ENCODE peak calls at places on chromosomes 5 and 9, in six cellular contexts. One of them, this sample, is unnamed. For H3K4me1, the result is how much of the 10 kb centered on the place peaks cover.

GRCh38 chr9:91273853-91274552 is 87.7 kb downstream of the AUH start:
- DNase-seq in lower lobe of right lung: no peak
- DNase-seq in cardiac muscle cell: peak
- DNase-seq in OCI-LY7: peak
- DNase-seq in endodermal cell: no peak
- DNase-seq in SJSA1: no peak
- DNase-seq in this sample: no peak

GRCh38 chr5:149210229-149210628 is 61.4 kb upstream of the AFAP1L1 start:
- DNase-seq in lower lobe of right lung: no peak
- DNase-seq in cardiac muscle cell: peak
- DNase-seq in OCI-LY7: no peak
- DNase-seq in endodermal cell: no peak
- DNase-seq in SJSA1: peak
- DNase-seq in this sample: no peak

GRCh38 chr5:13660072-13660471 is 284.4 kb downstream of the DNAH5 start:
- DNase-seq in lower lobe of right lung: no peak
- DNase-seq in cardiac muscle cell: no peak
- DNase-seq in OCI-LY7: no peak
- DNase-seq in endodermal cell: no peak
- DNase-seq in SJSA1: no peak
- DNase-seq in this sample: no peak

GRCh38 chr9:93255994-93256877 is 72.3 kb downstream of the WNK2 start:
- DNase-seq in lower lobe of right lung: peak
- DNase-seq in cardiac muscle cell: no peak
- DNase-seq in OCI-LY7: no peak
- DNase-seq in endodermal cell: peak
- DNase-seq in SJSA1: no peak
- DNase-seq in this sample: no peak

GRCh38 chr9:6931913-6932312 is 174.1 kb downstream of the KDM4C start:
- DNase-seq in lower lobe of right lung: no peak
- DNase-seq in cardiac muscle cell: peak
- DNase-seq in OCI-LY7: no peak
- DNase-seq in endodermal cell: no peak
- DNase-seq in SJSA1: no peak
- DNase-seq in this sample: no peak

GRCh38 chr9:132802121-132802795 is 75.8 kb downstream of the AK8 start:
- DNase-seq in lower lobe of right lung: no peak
- DNase-seq in cardiac muscle cell: no peak
- DNase-seq in OCI-LY7: no peak
- DNase-seq in endodermal cell: peak
- DNase-seq in SJSA1: no peak
- DNase-seq in this sample: no peak

GRCh38 chr9:31119882-31120481 is 1264.5 kb upstream of the ACO1 start:
- DNase-seq in lower lobe of right lung: no peak
- DNase-seq in cardiac muscle cell: peak
- DNase-seq in OCI-LY7: peak
- DNase-seq in endodermal cell: peak
- DNase-seq in SJSA1: no peak
- DNase-seq in this sample: peak

GRCh38 chr5:16897800-16898199 is 38.3 kb downstream of the MYO10 start:
- DNase-seq in lower lobe of right lung: no peak
- DNase-seq in cardiac muscle cell: no peak
- DNase-seq in OCI-LY7: no peak
- DNase-seq in endodermal cell: peak
- DNase-seq in SJSA1: no peak
- DNase-seq in this sample: no peak

GRCh38 chr5:170597109-170597741 is 93.4 kb downstream of the KCNIP1 start:
- DNase-seq in lower lobe of right lung: no peak
- DNase-seq in cardiac muscle cell: peak
- DNase-seq in OCI-LY7: no peak
- DNase-seq in endodermal cell: no peak
- DNase-seq in SJSA1: peak
- DNase-seq in this sample: no peak

GRCh38 chr5:82425591-82425990 is 147.4 kb upstream of the RPS23 start:
- DNase-seq in lower lobe of right lung: no peak
- DNase-seq in cardiac muscle cell: no peak
- DNase-seq in OCI-LY7: no peak
- DNase-seq in endodermal cell: no peak
- DNase-seq in SJSA1: no peak
- DNase-seq in this sample: no peak

GRCh38 chr5:156191547-156191946 is 135.4 kb upstream of the SGCD start:
- DNase-seq in lower lobe of right lung: no peak
- DNase-seq in cardiac muscle cell: no peak
- DNase-seq in OCI-LY7: no peak
- DNase-seq in endodermal cell: peak
- DNase-seq in SJSA1: no peak
- DNase-seq in this sample: no peak

GRCh38 chr5:80998590-80998979 is 38.4 kb downstream of the RASGRF2 start:
- DNase-seq in lower lobe of right lung: no peak
- DNase-seq in cardiac muscle cell: peak
- DNase-seq in OCI-LY7: no peak
- DNase-seq in endodermal cell: no peak
- DNase-seq in SJSA1: no peak
- DNase-seq in this sample: no peak

GRCh38 chr9:69936427-69936826 is 107.2 kb upstream of the MAMDC2 start:
- DNase-seq in lower lobe of right lung: no peak
- DNase-seq in cardiac muscle cell: peak
- DNase-seq in OCI-LY7: no peak
- DNase-seq in endodermal cell: no peak
- DNase-seq in SJSA1: no peak
- DNase-seq in this sample: no peak

GRCh38 chr5:177538876-177539275 is 15.5 kb downstream of the FAM193B start:
- DNase-seq in lower lobe of right lung: no peak
- DNase-seq in cardiac muscle cell: no peak
- DNase-seq in OCI-LY7: no peak
- DNase-seq in endodermal cell: no peak
- DNase-seq in SJSA1: no peak
- DNase-seq in this sample: no peak

GRCh38 chr5:75335952-75336624 is 932 bp upstream of the HMGCR start:
- DNase-seq in lower lobe of right lung: no peak
- DNase-seq in cardiac muscle cell: peak
- DNase-seq in OCI-LY7: peak
- DNase-seq in endodermal cell: no peak
- DNase-seq in SJSA1: peak
- DNase-seq in this sample: peak

GRCh38 chr9:13806731-13807130 is 507.2 kb downstream of the NFIB start:
- DNase-seq in lower lobe of right lung: no peak
- DNase-seq in cardiac muscle cell: peak
- DNase-seq in OCI-LY7: no peak
- DNase-seq in endodermal cell: no peak
- DNase-seq in SJSA1: no peak
- DNase-seq in this sample: no peak

GRCh38 chr9:127116088-127116726 is 6.2 kb downstream of the ANGPTL2 start:
- DNase-seq in lower lobe of right lung: no peak
- DNase-seq in cardiac muscle cell: no peak
- DNase-seq in OCI-LY7: no peak
- DNase-seq in endodermal cell: no peak
- DNase-seq in SJSA1: no peak
- DNase-seq in this sample: no peak

GRCh38 chr5:135135530-135136201 is 101.6 kb upstream of the PITX1 start:
- DNase-seq in lower lobe of right lung: peak
- DNase-seq in cardiac muscle cell: peak
- DNase-seq in OCI-LY7: no peak
- DNase-seq in endodermal cell: peak
- DNase-seq in SJSA1: no peak
- DNase-seq in this sample: no peak

GRCh38 chr5:13632676-13633075 is 311.8 kb downstream of the DNAH5 start:
- DNase-seq in lower lobe of right lung: no peak
- DNase-seq in cardiac muscle cell: no peak
- DNase-seq in OCI-LY7: no peak
- DNase-seq in endodermal cell: no peak
- DNase-seq in SJSA1: no peak
- DNase-seq in this sample: no peak

GRCh38 chr5:41822036-41822435 is 48.2 kb downstream of the OXCT1 start:
- DNase-seq in lower lobe of right lung: no peak
- DNase-seq in cardiac muscle cell: no peak
- DNase-seq in OCI-LY7: no peak
- DNase-seq in endodermal cell: peak
- DNase-seq in SJSA1: no peak
- DNase-seq in this sample: no peak

GRCh38 chr5:132327278-132327959 is 33.2 kb downstream of the SLC22A4 start:
- DNase-seq in lower lobe of right lung: no peak
- DNase-seq in cardiac muscle cell: peak
- DNase-seq in OCI-LY7: no peak
- DNase-seq in endodermal cell: no peak
- DNase-seq in SJSA1: no peak
- DNase-seq in this sample: no peak

GRCh38 chr9:91089405-91090131 is 272.1 kb downstream of the AUH start:
- DNase-seq in lower lobe of right lung: no peak
- DNase-seq in cardiac muscle cell: peak
- DNase-seq in OCI-LY7: peak
- DNase-seq in endodermal cell: peak
- DNase-seq in SJSA1: peak
- DNase-seq in this sample: peak

GRCh38 chr9:83067579-83067978 is 4.6 kb upstream of the RASEF start:
- DNase-seq in lower lobe of right lung: no peak
- DNase-seq in cardiac muscle cell: no peak
- DNase-seq in OCI-LY7: no peak
- DNase-seq in endodermal cell: no peak
- DNase-seq in SJSA1: no peak
- DNase-seq in this sample: no peak

GRCh38 chr9:83066771-83067170 is 3.8 kb upstream of the RASEF start:
- DNase-seq in lower lobe of right lung: no peak
- DNase-seq in cardiac muscle cell: no peak
- DNase-seq in OCI-LY7: no peak
- DNase-seq in endodermal cell: no peak
- DNase-seq in SJSA1: no peak
- DNase-seq in this sample: no peak

GRCh38 chr9:83068414-83068813 is 5.5 kb upstream of the RASEF start:
- DNase-seq in lower lobe of right lung: no peak
- DNase-seq in cardiac muscle cell: no peak
- DNase-seq in OCI-LY7: no peak
- DNase-seq in endodermal cell: no peak
- DNase-seq in SJSA1: no peak
- DNase-seq in this sample: no peak

GRCh38 chr9:83070257-83070656 is 7.3 kb upstream of the RASEF start:
- DNase-seq in lower lobe of right lung: no peak
- DNase-seq in cardiac muscle cell: no peak
- DNase-seq in OCI-LY7: no peak
- DNase-seq in endodermal cell: no peak
- DNase-seq in SJSA1: no peak
- DNase-seq in this sample: no peak

GRCh38 chr9:83069651-83070050 is 6.7 kb upstream of the RASEF start:
- DNase-seq in lower lobe of right lung: no peak
- DNase-seq in cardiac muscle cell: no peak
- DNase-seq in OCI-LY7: no peak
- DNase-seq in endodermal cell: no peak
- DNase-seq in SJSA1: no peak
- DNase-seq in this sample: no peak
- H3K4me1 ChIP-seq in lower lobe of right lung: under half
- H3K4me1 ChIP-seq in cardiac muscle cell: under half
- H3K4me1 ChIP-seq in OCI-LY7: under half
- H3K4me1 ChIP-seq in endodermal cell: under half
- H3K4me1 ChIP-seq in SJSA1: under half
- H3K4me1 ChIP-seq in this sample: under half

DNA sequence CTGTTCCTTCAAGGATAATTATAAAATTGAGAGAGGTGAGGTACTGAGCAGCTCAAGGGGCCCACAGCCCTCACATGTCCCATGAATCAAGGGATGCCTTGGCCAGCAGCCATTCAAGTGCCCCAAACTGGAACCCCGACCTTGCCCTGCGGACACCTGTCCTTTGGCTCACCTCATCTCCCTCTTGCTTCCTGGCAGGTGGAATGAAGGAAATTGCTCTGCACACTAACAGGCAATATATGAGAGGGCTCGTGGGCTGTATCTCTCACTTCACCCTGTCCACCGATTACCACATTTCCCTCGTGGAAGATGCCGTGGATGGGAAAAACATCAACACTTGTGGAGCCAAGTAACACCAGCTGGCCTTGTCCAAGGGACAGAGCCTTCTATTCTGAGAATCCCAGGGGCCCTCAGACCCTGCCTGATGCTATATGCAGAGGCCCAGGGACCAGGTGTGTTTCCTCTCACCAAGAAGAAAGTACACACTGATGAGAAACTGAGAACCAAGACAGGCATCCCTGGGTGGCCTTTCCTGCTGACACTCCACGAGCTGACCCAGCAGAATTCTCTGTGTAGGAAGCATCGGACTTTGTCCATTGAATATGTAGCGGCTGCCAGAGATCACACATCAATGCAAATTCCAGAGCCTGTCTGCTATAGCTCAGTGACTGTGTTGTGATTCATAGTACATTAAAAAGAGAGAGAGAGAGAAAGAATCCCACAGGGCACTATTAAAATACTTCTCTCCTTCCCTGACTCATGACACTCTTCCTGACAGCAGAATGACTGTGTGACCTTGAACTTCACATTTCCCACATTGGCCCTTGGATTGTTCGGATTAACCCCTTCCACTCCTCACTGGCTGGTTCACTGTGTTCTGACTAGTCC is 92.6 kb downstream of the LIFR start:
- DNase-seq in lower lobe of right lung: no peak
- DNase-seq in cardiac muscle cell: peak
- DNase-seq in OCI-LY7: no peak
- DNase-seq in endodermal cell: no peak
- DNase-seq in SJSA1: peak
- DNase-seq in this sample: no peak
- H3K4me1 ChIP-seq in lower lobe of right lung: under half
- H3K4me1 ChIP-seq in cardiac muscle cell: under half
- H3K4me1 ChIP-seq in OCI-LY7: under half
- H3K4me1 ChIP-seq in endodermal cell: under half
- H3K4me1 ChIP-seq in SJSA1: half or more
- H3K4me1 ChIP-seq in this sample: under half

GRCh38 chr5:172837640-172838039 is 3.6 kb downstream of the ERGIC1 start:
- DNase-seq in lower lobe of right lung: peak
- DNase-seq in cardiac muscle cell: no peak
- DNase-seq in OCI-LY7: peak
- DNase-seq in endodermal cell: no peak
- DNase-seq in SJSA1: no peak
- DNase-seq in this sample: peak
- H3K4me1 ChIP-seq in lower lobe of right lung: half or more
- H3K4me1 ChIP-seq in cardiac muscle cell: under half
- H3K4me1 ChIP-seq in OCI-LY7: under half
- H3K4me1 ChIP-seq in endodermal cell: under half
- H3K4me1 ChIP-seq in SJSA1: under half
- H3K4me1 ChIP-seq in this sample: half or more

GRCh38 chr5:109701252-109701651 is 11.5 kb downstream of the MAN2A1 start:
- DNase-seq in lower lobe of right lung: no peak
- DNase-seq in cardiac muscle cell: no peak
- DNase-seq in OCI-LY7: no peak
- DNase-seq in endodermal cell: no peak
- DNase-seq in SJSA1: no peak
- DNase-seq in this sample: no peak
- H3K4me1 ChIP-seq in lower lobe of right lung: under half
- H3K4me1 ChIP-seq in cardiac muscle cell: under half
- H3K4me1 ChIP-seq in OCI-LY7: under half
- H3K4me1 ChIP-seq in endodermal cell: under half
- H3K4me1 ChIP-seq in SJSA1: under half
- H3K4me1 ChIP-seq in this sample: under half

GRCh38 chr9:133946840-133947486 is 45.2 kb downstream of the VAV2 start:
- DNase-seq in lower lobe of right lung: peak
- DNase-seq in cardiac muscle cell: no peak
- DNase-seq in OCI-LY7: no peak
- DNase-seq in endodermal cell: no peak
- DNase-seq in SJSA1: no peak
- DNase-seq in this sample: no peak
- H3K4me1 ChIP-seq in lower lobe of right lung: under half
- H3K4me1 ChIP-seq in cardiac muscle cell: under half
- H3K4me1 ChIP-seq in OCI-LY7: half or more
- H3K4me1 ChIP-seq in endodermal cell: under half
- H3K4me1 ChIP-seq in SJSA1: under half
- H3K4me1 ChIP-seq in this sample: under half

GRCh38 chr9:74500584-74500924 is 3.4 kb downstream of the RORB start:
- DNase-seq in lower lobe of right lung: no peak
- DNase-seq in cardiac muscle cell: no peak
- DNase-seq in OCI-LY7: no peak
- DNase-seq in endodermal cell: peak
- DNase-seq in SJSA1: no peak
- DNase-seq in this sample: no peak
- H3K4me1 ChIP-seq in lower lobe of right lung: under half
- H3K4me1 ChIP-seq in cardiac muscle cell: under half
- H3K4me1 ChIP-seq in OCI-LY7: under half
- H3K4me1 ChIP-seq in endodermal cell: under half
- H3K4me1 ChIP-seq in SJSA1: under half
- H3K4me1 ChIP-seq in this sample: under half